ENCODE peak calls at places on chromosomes 7 and 10, in eight cellular contexts. B is AG09309; D is Calu3; Q is hypothalamus; S is left ventricle myocardium inferior; M is GM12891; C is activated CD4-positive, alpha-beta T cell treated with anti-CD3 and anti-CD28 coated beads for 24 hours; E is HEK293T. P is an unnamed sample.

GRCh38 chr10:71553371-71553900 is 156.7 kb downstream of the CDH23 start:
- DNase-seq in B (no peak), D (no peak), Q (no peak), S (no peak), M (no peak), C (no peak), E (no peak), P (peak)

GRCh38 chr7:38929460-38930171 is 20.6 kb upstream of the VPS41 start:
- DNase-seq in B (no peak), D (peak), Q (no peak), S (no peak), M (no peak), C (no peak), E (no peak), P (no peak)

GRCh38 chr7:55512635-55513034 is 59.7 kb downstream of the VOPP1 start:
- DNase-seq in B (no peak), D (no peak), Q (no peak), S (no peak), M (no peak), C (no peak), E (no peak), P (no peak)

GRCh38 chr10:109851595-109851994 is 71.7 kb downstream of the XPNPEP1 start:
- DNase-seq in B (no peak), D (no peak), Q (no peak), S (no peak), M (no peak), C (no peak), E (no peak), P (no peak)

GRCh38 chr7:142327555-142327954 is 69.7 kb upstream of the PRSS58 start:
- DNase-seq in B (no peak), D (no peak), Q (no peak), S (no peak), M (no peak), C (no peak), E (no peak), P (no peak)

GRCh38 chr7:110119883-110120581 is 970.9 kb upstream of the LRRN3 start:
- DNase-seq in B (no peak), D (peak), Q (no peak), S (no peak), M (no peak), C (no peak), E (no peak), P (peak)

GRCh38 chr10:86536294-86536861 is 14.8 kb upstream of the WAPL start:
- DNase-seq in B (no peak), D (no peak), Q (no peak), S (no peak), M (peak), C (no peak), E (no peak), P (no peak)

GRCh38 chr7:128053023-128053422 is 21.8 kb upstream of the LRRC4 start:
- DNase-seq in B (no peak), D (peak), Q (no peak), S (no peak), M (no peak), C (no peak), E (no peak), P (no peak)

GRCh38 chr10:122294006-122294405 is 22.9 kb downstream of the BTBD16 start:
- DNase-seq in B (no peak), D (no peak), Q (no peak), S (no peak), M (no peak), C (no peak), E (no peak), P (no peak)

GRCh38 chr7:30367561-30367960 is 83.2 kb downstream of the ZNRF2 start:
- DNase-seq in B (no peak), D (no peak), Q (no peak), S (no peak), M (no peak), C (no peak), E (no peak), P (no peak)

GRCh38 chr7:94239661-94240234 is 154.9 kb upstream of the COL1A2 start:
- DNase-seq in B (no peak), D (no peak), Q (no peak), S (peak), M (no peak), C (no peak), E (no peak), P (no peak)

GRCh38 chr7:97623333-97623732 is 108.6 kb upstream of the TAC1 start:
- DNase-seq in B (no peak), D (no peak), Q (no peak), S (no peak), M (no peak), C (no peak), E (no peak), P (no peak)

GRCh38 chr7:28348631-28349030 is 63.7 kb upstream of the CREB5 start:
- DNase-seq in B (no peak), D (no peak), Q (no peak), S (peak), M (no peak), C (no peak), E (no peak), P (no peak)

GRCh38 chr7:150439926-150440325 is 10.5 kb upstream of the GIMAP8 start:
- DNase-seq in B (peak), D (no peak), Q (no peak), S (no peak), M (no peak), C (no peak), E (no peak), P (peak)

GRCh38 chr7:125547505-125547904 is 617.9 kb upstream of the POT1 start:
- DNase-seq in B (no peak), D (no peak), Q (no peak), S (no peak), M (no peak), C (no peak), E (no peak), P (no peak)

GRCh38 chr7:136062625-136063336 is 85.6 kb upstream of the MTPN start:
- DNase-seq in B (no peak), D (no peak), Q (no peak), S (no peak), M (no peak), C (no peak), E (no peak), P (no peak)

GRCh38 chr7:105189859-105190492 is 176.0 kb downstream of the KMT2E start:
- DNase-seq in B (no peak), D (no peak), Q (no peak), S (no peak), M (no peak), C (no peak), E (no peak), P (no peak)

P was measured in RKO.